ENCODE peak calls at places on chromosomes 6 and 20, in seven cellular contexts. X is tibial artery, A is breast epithelium, J is cardiac muscle cell, Y is adrenal gland, C is lung, P is hepatocyte. K is an unnamed sample.

GRCh38 chr6:139686308-139686707 is 311.9 kb upstream of the CITED2 start:
- DNase-seq in A (no peak), Y (peak), C (no peak), P (no peak), X (no peak), J (peak), K (no peak)

GRCh38 chr20:41140226-41141133 is 3.1 kb downstream of the PLCG1 start:
- DNase-seq in C (no peak), X (peak), Y (no peak), J (no peak), A (no peak), P (no peak), K (no peak)

GRCh38 chr6:112939543-112939942 is 592.4 kb downstream of the RFPL4B start:
- DNase-seq in Y (peak), X (no peak), C (no peak), J (peak), P (no peak), A (no peak), K (no peak)

GRCh38 chr6:17038316-17038715 is 63.5 kb upstream of the STMND1 start:
- DNase-seq in C (no peak), Y (no peak), X (no peak), A (no peak), P (no peak), J (peak), K (no peak)

GRCh38 chr20:3483784-3484183 is 13.0 kb downstream of the ATRN start:
- DNase-seq in P (no peak), X (no peak), C (no peak), Y (no peak), A (no peak), J (no peak), K (no peak)

GRCh38 chr20:57048027-57048869 is 218.2 kb downstream of the BMP7 start:
- DNase-seq in Y (peak), J (peak), A (peak), P (peak), C (no peak), X (peak), K (no peak)

GRCh38 chr20:53365676-53366075 is 228.0 kb downstream of the ZNF217 start:
- DNase-seq in X (no peak), P (no peak), C (no peak), J (no peak), A (no peak), Y (no peak), K (no peak)

GRCh38 chr6:88761237-88762031 is 202.0 kb downstream of the RNGTT start:
- DNase-seq in C (no peak), J (no peak), Y (no peak), P (no peak), X (no peak), A (no peak), K (no peak)

GRCh38 chr6:46932941-46933340 is 11.2 kb upstream of the ADGRF5 start:
- DNase-seq in J (peak), X (no peak), C (no peak), P (no peak), A (no peak), Y (no peak), K (no peak)

GRCh38 chr20:48706116-48706656 is 121.6 kb downstream of the PREX1 start:
- DNase-seq in X (peak), J (peak), C (no peak), Y (no peak), P (no peak), A (no peak), K (no peak)

GRCh38 chr6:87558446-87558845 is 31.3 kb downstream of the RARS2 start:
- DNase-seq in X (no peak), Y (no peak), P (no peak), C (no peak), A (no peak), J (no peak), K (no peak)

GRCh38 chr6:56297022-56297995 is 49.9 kb upstream of the COL21A1 start:
- DNase-seq in Y (no peak), P (no peak), C (no peak), J (no peak), A (no peak), X (no peak), K (no peak)

GRCh38 chr20:59780494-59781185 is 152.8 kb downstream of the SYCP2 start:
- DNase-seq in Y (peak), C (no peak), P (no peak), A (no peak), X (peak), J (no peak), K (no peak)

GRCh38 chr20:57400821-57401564 is 9.8 kb downstream of the RBM38 start:
- DNase-seq in J (no peak), A (no peak), X (no peak), C (no peak), P (no peak), Y (peak), K (no peak)

GRCh38 chr6:22447191-22447590 is 122.2 kb upstream of the HDGFL1 start:
- DNase-seq in C (no peak), J (no peak), P (no peak), Y (peak), A (no peak), X (no peak), K (no peak)

GRCh38 chr20:577167-577791 is 32.8 kb downstream of the TCF15 start:
- DNase-seq in X (no peak), A (no peak), C (no peak), P (no peak), J (peak), Y (no peak), K (no peak)

GRCh38 chr6:69861986-69862385 is 4.4 kb upstream of the COL19A1 start:
- DNase-seq in C (no peak), P (no peak), Y (no peak), A (no peak), J (no peak), X (no peak), K (no peak)

GRCh38 chr6:150702675-150703074 is 103.0 kb downstream of the PLEKHG1 start:
- DNase-seq in P (no peak), X (no peak), Y (no peak), C (no peak), J (no peak), A (no peak), K (no peak)

GRCh38 chr20:45391559-45391958 is 13.4 kb upstream of the TP53TG5 start:
- DNase-seq in Y (no peak), J (no peak), P (no peak), X (no peak), A (no peak), C (no peak), K (no peak)

GRCh38 chr6:157411368-157411767 is 30.4 kb downstream of the ZDHHC14 start:
- DNase-seq in J (no peak), Y (no peak), C (no peak), X (no peak), P (no peak), A (no peak), K (no peak)

GRCh38 chr20:63705232-63706026 is 2.3 kb downstream of the ARFRP1 start:
- DNase-seq in Y (no peak), A (no peak), P (no peak), X (peak), J (no peak), C (no peak), K (no peak)

GRCh38 chr20:18055261-18055660 is 2.5 kb downstream of the OVOL2 start:
- DNase-seq in A (no peak), J (no peak), P (no peak), X (no peak), C (no peak), Y (no peak), K (no peak)

GRCh38 chr6:26240981-26241770 is 123.8 kb upstream of the BTN3A2 start:
- DNase-seq in A (no peak), Y (no peak), C (no peak), J (peak), P (no peak), X (no peak), K (no peak)

GRCh38 chr6:144547409-144547808 is 262.3 kb downstream of the UTRN start:
- DNase-seq in X (no peak), P (no peak), J (no peak), A (no peak), Y (no peak), C (no peak), K (no peak)

GRCh38 chr6:104134876-104135275 is 724.8 kb downstream of the HACE1 start:
- DNase-seq in X (no peak), P (no peak), A (no peak), Y (no peak), J (peak), C (no peak), K (no peak)

GRCh38 chr6:40148882-40149573 is 214.8 kb upstream of the MOCS1 start:
- DNase-seq in Y (no peak), J (no peak), X (no peak), C (no peak), P (no peak), A (no peak), K (no peak)

GRCh38 chr20:1434571-1435336 is 31.9 kb downstream of the NSFL1C start:
- DNase-seq in C (peak), J (peak), X (no peak), Y (no peak), A (no peak), P (no peak), K (no peak)

GRCh38 chr6:161353208-161353613 is 79.3 kb upstream of the AGPAT4 start:
- DNase-seq in C (no peak), X (no peak), Y (no peak), A (no peak), P (peak), J (peak), K (no peak)

GRCh38 chr20:6583134-6583738 is 184.2 kb upstream of the BMP2 start:
- DNase-seq in A (no peak), C (peak), Y (peak), P (peak), X (no peak), J (peak), K (no peak)

GRCh38 chr20:4840831-4841230 is 119.1 kb downstream of the PRND start:
- DNase-seq in X (no peak), J (no peak), P (no peak), Y (no peak), C (no peak), A (no peak), K (no peak)

GRCh38 chr6:111423960-111424846 is 58.8 kb downstream of the REV3L start:
- DNase-seq in J (peak), X (no peak), C (peak), A (no peak), Y (no peak), P (no peak), K (no peak)

GRCh38 chr20:11373391-11373790 is 544.3 kb upstream of the BTBD3 start:
- DNase-seq in C (no peak), J (peak), A (no peak), Y (no peak), P (peak), X (no peak), K (no peak)

GRCh38 chr6:106180208-106180607 is 94.1 kb downstream of the PRDM1 start:
- DNase-seq in Y (no peak), A (no peak), X (no peak), J (no peak), C (no peak), P (no peak), K (no peak)

GRCh38 chr6:13351271-13351670 is 22.9 kb upstream of the TBC1D7 start:
- DNase-seq in C (no peak), X (no peak), P (no peak), Y (no peak), J (no peak), A (no peak), K (no peak)

GRCh38 chr20:19662638-19662995 is 95.4 kb upstream of the RIN2 start:
- DNase-seq in P (no peak), J (no peak), X (no peak), Y (no peak), C (no peak), A (no peak), K (no peak)

GRCh38 chr6:28988536-28989415 is 16.3 kb downstream of the ZNF311 start:
- DNase-seq in X (no peak), A (no peak), J (peak), C (peak), P (peak), Y (peak), K (no peak)

GRCh38 chr6:5782783-5783567 is 223.8 kb downstream of the NRN1 start:
- DNase-seq in A (no peak), J (no peak), X (no peak), Y (no peak), C (no peak), P (no peak), K (no peak)

GRCh38 chr20:796916-797315 is 28.6 kb upstream of the SLC52A3 start:
- DNase-seq in Y (no peak), C (no peak), J (no peak), A (no peak), P (no peak), X (no peak), K (no peak)

GRCh38 chr20:22374678-22375590 is 209.4 kb downstream of the FOXA2 start:
- DNase-seq in J (peak), A (no peak), Y (no peak), X (no peak), C (no peak), P (no peak), K (no peak)

GRCh38 chr6:52503853-52504777 is 72.7 kb downstream of the TRAM2 start:
- DNase-seq in A (peak), Y (peak), C (peak), X (peak), P (peak), J (peak), K (peak)

DNA sequence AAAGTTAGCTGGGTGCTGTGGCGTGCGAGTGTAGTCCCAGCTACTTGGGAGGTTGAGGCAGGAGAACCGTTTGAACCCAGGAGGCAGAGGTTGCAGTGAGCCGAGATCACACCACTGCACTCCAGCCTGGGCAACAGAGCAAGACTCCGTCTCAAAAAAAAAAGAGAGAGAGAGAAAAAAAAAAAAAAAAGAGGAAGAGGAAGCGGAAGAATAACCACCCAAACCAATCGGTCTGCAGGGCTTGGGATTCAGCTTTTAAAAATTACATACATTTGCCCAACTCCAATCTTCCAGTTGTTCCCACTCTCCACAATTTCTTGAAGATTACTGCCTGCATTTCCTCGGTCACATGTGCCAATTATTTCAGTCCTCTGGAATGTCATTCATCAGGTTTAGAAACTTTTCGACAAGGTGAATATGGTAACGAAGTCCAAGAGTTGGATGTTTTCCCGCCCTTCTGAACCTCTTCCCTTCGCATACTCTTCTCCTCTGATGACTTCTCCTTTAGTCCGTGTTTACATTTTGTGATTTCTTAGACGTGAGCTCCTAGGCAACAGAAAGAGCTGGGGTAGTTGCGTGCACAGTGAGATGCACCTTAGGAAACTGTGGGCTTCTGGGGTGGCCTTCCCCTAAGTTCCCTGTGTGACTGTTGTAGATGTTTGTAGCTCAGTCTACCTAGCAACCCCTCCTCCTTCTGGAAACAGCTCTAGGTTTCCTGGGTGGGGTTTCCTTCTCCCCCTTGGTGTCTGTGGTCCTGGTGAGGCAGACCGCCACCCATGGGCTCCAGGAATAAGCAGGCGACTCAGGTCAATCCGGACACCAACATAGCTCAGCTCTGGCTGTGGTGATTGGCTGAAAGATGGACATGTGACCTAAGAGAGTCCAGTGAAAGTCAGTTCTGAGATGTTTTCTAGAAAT is 63.0 kb upstream of the NCOA3 start:
- DNase-seq in J (no peak), A (peak), C (peak), Y (no peak), P (peak), X (no peak), K (no peak)
- H3K4me3 ChIP-seq in J (no peak), A (no peak), C (no peak), Y (no peak), P (no peak), X (no peak), K (no peak)

DNA sequence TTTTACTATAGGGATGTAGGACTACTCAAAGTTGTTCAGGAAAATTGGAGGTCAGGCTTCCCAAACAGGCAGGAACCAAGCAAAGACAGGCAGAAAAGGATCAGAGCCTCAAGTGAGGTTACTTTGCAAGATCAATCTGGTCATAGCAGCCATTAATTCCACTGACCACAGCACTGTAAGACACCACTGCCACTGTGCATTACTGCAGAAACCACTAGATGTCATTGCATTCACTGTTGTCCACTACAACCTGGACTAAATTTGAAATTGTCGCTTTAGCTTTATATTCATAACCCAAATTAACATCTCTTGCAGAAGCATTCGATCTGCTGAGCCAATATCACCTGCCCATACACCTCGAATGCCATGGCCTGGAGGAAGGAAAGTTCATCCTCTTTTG is 126.9 kb upstream of the UFL1 start:
- DNase-seq in A (no peak), C (no peak), P (peak), Y (peak), J (no peak), X (no peak), K (no peak)
- TF ChIP-seq CTCF in A (no peak), C (no peak), P (peak), Y (peak), J (no peak), X (no peak), K (peak)

DNA sequence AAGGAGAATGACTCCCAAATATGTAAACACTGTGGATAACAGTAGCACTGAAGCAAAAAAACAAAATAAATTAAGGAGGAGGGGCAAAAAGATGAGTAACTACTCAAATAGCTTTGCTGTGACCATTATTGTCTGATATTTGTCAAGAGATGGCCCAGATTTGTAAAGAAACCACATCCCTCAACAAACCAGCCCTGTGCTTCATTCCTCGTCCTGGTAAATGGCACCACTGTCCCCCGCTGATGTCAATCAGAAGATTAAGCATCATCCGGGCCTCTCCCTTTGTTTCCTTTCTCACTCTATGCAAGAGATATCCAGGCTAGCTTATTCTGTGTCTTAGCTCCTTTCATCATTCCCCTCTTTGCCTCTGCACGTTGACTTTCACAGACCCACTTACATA is 259.0 kb downstream of the SYNE1 start:
- DNase-seq in Y (no peak), P (no peak), J (no peak), X (no peak), A (no peak), C (no peak), K (no peak)
- H3K4me3 ChIP-seq in Y (no peak), P (no peak), J (peak), X (peak), A (peak), C (no peak), K (no peak)

GRCh38 chr6:37488464-37488863 is 11.2 kb downstream of the CCDC167 start:
- DNase-seq in A (no peak), X (no peak), J (no peak), C (no peak), Y (no peak), P (no peak), K (no peak)

GRCh38 chr6:37491161-37491829 is 8.4 kb downstream of the CCDC167 start:
- DNase-seq in X (no peak), Y (no peak), J (no peak), A (no peak), P (no peak), C (no peak), K (no peak)

GRCh38 chr6:37490466-37491015 is 9.2 kb downstream of the CCDC167 start:
- DNase-seq in J (no peak), P (no peak), C (no peak), A (no peak), Y (no peak), X (no peak), K (no peak)

GRCh38 chr6:37487891-37488290 is 11.8 kb downstream of the CCDC167 start:
- DNase-seq in P (no peak), C (no peak), J (no peak), A (no peak), Y (no peak), X (no peak), K (no peak)

GRCh38 chr6:37489697-37490336 is 9.9 kb downstream of the CCDC167 start:
- DNase-seq in J (no peak), A (no peak), P (no peak), X (no peak), C (no peak), Y (no peak), K (no peak)
- TF ChIP-seq CTCF in J (peak), A (no peak), P (no peak), X (no peak), C (no peak), Y (no peak), K (peak)

GRCh38 chr6:81054011-81054410 is 698.5 kb downstream of the TENT5A start:
- DNase-seq in C (no peak), P (no peak), Y (no peak), J (no peak), X (no peak), A (no peak), K (no peak)
- H3K4me3 ChIP-seq in C (no peak), P (no peak), Y (no peak), J (no peak), X (no peak), A (no peak), K (no peak)